ENCODE peak calls at places on chromosome 1, in four cellular contexts. H is bronchial epithelial cell, R is WTC11, D is GM10248. K is an unnamed sample.

GRCh38 chr1:15851251-15852035 is 3.9 kb downstream of the SPEN start:
- DNase-seq in H (no peak), R (no peak), D (no peak), K (no peak)

GRCh38 chr1:46039571-46040052 is 92.8 kb downstream of the PIK3R3 start:
- DNase-seq in H (peak), R (no peak), D (no peak), K (no peak)

GRCh38 chr1:210496063-210496462 is 167.4 kb downstream of the HHAT start:
- DNase-seq in H (no peak), R (no peak), D (no peak), K (no peak)

GRCh38 chr1:54486864-54487263 is 61.2 kb upstream of the ACOT11 start:
- DNase-seq in H (no peak), R (no peak), D (no peak), K (no peak)

GRCh38 chr1:71046891-71047634 is 553 bp downstream of the PTGER3 start:
- DNase-seq in H (no peak), R (peak), D (peak), K (no peak)

GRCh38 chr1:47164552-47164951 is 25.3 kb downstream of the PDZK1IP1 start:
- DNase-seq in H (no peak), R (no peak), D (no peak), K (no peak)

GRCh38 chr1:207822602-207823451 is 71.0 kb downstream of the CD46 start:
- DNase-seq in H (no peak), R (no peak), D (peak), K (peak)

GRCh38 chr1:168365719-168366474 is 85.2 kb downstream of the TBX19 start:
- DNase-seq in H (peak), R (no peak), D (no peak), K (no peak)

GRCh38 chr1:38578444-38578951 is 281.1 kb downstream of the RRAGC start:
- DNase-seq in H (no peak), R (peak), D (no peak), K (no peak)

GRCh38 chr1:228104526-228105251 is 1.6 kb upstream of the C1orf35 start:
- DNase-seq in H (no peak), R (no peak), D (no peak), K (no peak)

GRCh38 chr1:33424205-33424604 is 6.7 kb downstream of the PHC2 start:
- DNase-seq in H (no peak), R (no peak), D (no peak), K (no peak)

GRCh38 chr1:165598676-165599059 is 32.4 kb upstream of the MGST3 start:
- DNase-seq in H (peak), R (no peak), D (no peak), K (no peak)

GRCh38 chr1:195733826-195734225 is 874.4 kb downstream of the KCNT2 start:
- DNase-seq in H (peak), R (peak), D (no peak), K (no peak)
- TF ChIP-seq CTCF in H (peak), R (peak), D (peak), K (peak)

GRCh38 chr1:4585216-4585615 is 69.2 kb upstream of the AJAP1 start:
- DNase-seq in H (no peak), R (peak), D (peak), K (no peak)
- TF ChIP-seq CTCF in H (peak), R (no peak), D (peak), K (peak)

GRCh38 chr1:100353073-100353801 is 931 bp downstream of the CDC14A start:
- DNase-seq in H (no peak), R (peak), D (peak), K (peak)

GRCh38 chr1:100349276-100349675 is 3.0 kb upstream of the CDC14A start:
- DNase-seq in H (no peak), R (no peak), D (no peak), K (no peak)

GRCh38 chr1:100352267-100353072 is at the start of gene CDC14A:
- DNase-seq in H (peak), R (peak), D (peak), K (peak)

GRCh38 chr1:100350787-100351094 is 1.6 kb upstream of the CDC14A start:
- DNase-seq in H (no peak), R (no peak), D (no peak), K (no peak)

DNA sequence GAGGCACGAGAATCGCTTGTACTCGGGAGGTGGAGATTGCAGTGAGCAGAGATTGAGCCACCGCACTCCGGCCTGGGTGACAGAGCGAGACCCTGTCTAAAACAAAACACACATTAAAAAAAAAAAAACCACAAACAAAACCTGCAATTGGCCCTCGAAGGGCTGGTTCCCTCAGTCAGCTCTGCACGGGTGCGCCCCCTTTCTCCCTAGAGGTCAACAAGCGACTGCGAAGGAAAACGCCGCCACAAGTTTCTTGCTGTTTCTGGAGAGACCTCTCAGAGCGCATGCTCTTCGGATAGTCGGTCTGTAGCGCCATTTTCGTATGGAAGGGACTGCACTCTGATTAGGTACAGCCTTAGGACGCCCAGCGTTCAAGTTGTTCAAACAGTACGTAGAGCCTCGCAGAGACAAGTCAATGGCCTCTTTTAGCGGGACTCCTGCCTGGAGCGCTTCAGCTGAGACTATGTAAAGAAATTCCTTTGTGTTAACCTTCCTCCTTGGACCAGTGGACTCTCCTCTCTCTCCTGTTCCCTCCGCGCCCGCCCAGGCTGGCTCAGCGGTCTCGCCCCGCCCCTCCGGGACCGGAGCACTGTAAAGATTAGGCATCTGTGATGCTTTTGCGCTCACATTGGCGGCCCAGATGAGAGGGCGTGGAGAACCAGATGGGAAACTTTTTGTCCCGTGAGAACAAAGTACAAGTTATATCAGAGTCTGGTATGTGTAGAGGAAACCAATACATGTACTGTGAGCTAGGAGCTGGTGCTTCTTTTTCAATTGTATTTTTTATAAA is 1.0 kb upstream of the CDC14A start:
- DNase-seq in H (peak), R (peak), D (peak), K (peak)
- TF ChIP-seq CTCF in H (peak), R (no peak), D (peak), K (peak)

DNA sequence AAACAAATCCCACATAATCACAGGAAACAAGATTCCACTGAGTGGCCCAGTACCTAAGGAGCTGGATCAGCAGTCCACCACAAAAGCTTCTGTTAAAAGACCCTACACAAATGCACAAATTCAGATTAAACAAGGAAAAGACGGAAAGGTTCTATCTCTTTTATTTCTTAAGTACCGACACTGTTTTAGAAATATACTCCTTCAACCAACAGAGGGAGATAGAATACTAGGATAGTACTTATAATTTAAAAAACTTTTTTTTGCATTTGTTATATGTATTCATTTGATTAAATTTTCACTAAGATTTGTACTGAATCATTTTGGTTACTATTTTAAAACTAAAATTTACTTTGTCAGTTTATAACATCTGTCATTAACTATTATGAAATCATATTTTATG is 12.5 kb downstream of the CDC7 start:
- DNase-seq in H (peak), R (no peak), D (no peak), K (no peak)
- TF ChIP-seq CTCF in H (no peak), R (no peak), D (no peak), K (peak)

DNA sequence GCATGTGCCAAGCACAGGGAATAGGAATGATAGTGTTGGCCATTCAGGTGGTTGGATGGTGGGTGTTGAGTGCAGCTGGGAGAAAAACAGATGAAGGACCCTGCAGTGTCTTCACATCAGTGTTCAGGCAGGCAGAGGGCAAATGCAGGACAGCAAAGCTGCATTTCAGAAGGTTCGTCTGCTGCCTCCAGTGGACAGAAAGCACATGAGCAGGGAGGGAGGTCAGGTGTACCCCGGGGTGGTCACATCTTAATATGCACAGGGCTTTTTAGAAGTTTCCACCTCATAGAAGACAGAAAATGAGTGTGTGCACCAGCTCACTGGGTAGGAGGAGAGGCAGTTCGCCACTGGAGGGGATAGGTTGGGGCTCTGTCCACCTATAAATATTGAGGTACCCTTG is 184.9 kb downstream of the SLC35F3 start:
- DNase-seq in H (no peak), R (peak), D (no peak), K (no peak)
- TF ChIP-seq CTCF in H (no peak), R (peak), D (no peak), K (peak)

GRCh38 chr1:6961905-6962304 is 176.7 kb downstream of the CAMTA1 start:
- DNase-seq in H (no peak), R (peak), D (no peak), K (no peak)

GRCh38 chr1:6958407-6958806 is 173.2 kb downstream of the CAMTA1 start:
- DNase-seq in H (no peak), R (no peak), D (no peak), K (no peak)

GRCh38 chr1:6961289-6961688 is 176.0 kb downstream of the CAMTA1 start:
- DNase-seq in H (no peak), R (no peak), D (no peak), K (no peak)

GRCh38 chr1:6959491-6959890 is 174.2 kb downstream of the CAMTA1 start:
- DNase-seq in H (no peak), R (no peak), D (no peak), K (no peak)

GRCh38 chr1:6960291-6960758 is 175.1 kb downstream of the CAMTA1 start:
- DNase-seq in H (peak), R (no peak), D (no peak), K (no peak)
- TF ChIP-seq CTCF in H (no peak), R (no peak), D (no peak), K (no peak)

GRCh38 chr1:8165595-8166360 is 139.7 kb upstream of the ERRFI1 start:
- DNase-seq in H (no peak), R (peak), D (no peak), K (no peak)
- TF ChIP-seq CTCF in H (peak), R (no peak), D (no peak), K (no peak)

GRCh38 chr1:115642168-115643072 is 650 bp downstream of the VANGL1 start:
- DNase-seq in H (peak), R (peak), D (peak), K (peak)
- TF ChIP-seq CTCF in H (peak), R (no peak), D (peak), K (no peak)